ENCODE peak calls at places on chromosomes 5 and 9, in six cellular contexts. X, Z, B, N, S and W are unnamed samples.

GRCh38 chr5:73380052-73380451 is 68.5 kb downstream of the FOXD1 start:
- DNase-seq in X (no peak), Z (no peak), B (no peak), N (no peak), S (no peak), W (no peak)

GRCh38 chr9:22160235-22160634 is 151.1 kb upstream of the CDKN2B start:
- DNase-seq in X (no peak), Z (no peak), B (no peak), N (no peak), S (no peak), W (peak)

GRCh38 chr9:89639367-89639795 is 34.6 kb downstream of the GADD45G start:
- DNase-seq in X (no peak), Z (peak), B (no peak), N (no peak), S (no peak), W (no peak)

GRCh38 chr9:133104718-133105460 is 16.2 kb downstream of the RALGDS start:
- DNase-seq in X (no peak), Z (no peak), B (no peak), N (no peak), S (no peak), W (no peak)

GRCh38 chr5:137708796-137709559 is 26.9 kb downstream of the KLHL3 start:
- DNase-seq in X (no peak), Z (no peak), B (no peak), N (no peak), S (no peak), W (no peak)

GRCh38 chr9:32954642-32955041 is 46.8 kb downstream of the APTX start:
- DNase-seq in X (peak), Z (no peak), B (no peak), N (no peak), S (peak), W (peak)

GRCh38 chr5:179325296-179326031 is 19.8 kb downstream of the ADAMTS2 start:
- DNase-seq in X (no peak), Z (no peak), B (no peak), N (no peak), S (no peak), W (no peak)

GRCh38 chr9:19229725-19230355 is 653 bp upstream of the DENND4C start:
- DNase-seq in X (peak), Z (peak), B (peak), N (no peak), S (peak), W (no peak)

GRCh38 chr5:5182508-5183191 is 42.5 kb downstream of the ADAMTS16 start:
- DNase-seq in X (no peak), Z (no peak), B (no peak), N (no peak), S (no peak), W (no peak)

GRCh38 chr5:165779505-165779904 is 2274.1 kb downstream of the MAT2B start:
- DNase-seq in X (no peak), Z (no peak), B (no peak), N (no peak), S (no peak), W (no peak)

GRCh38 chr5:55724276-55724675 is 12.2 kb upstream of the SLC38A9 start:
- DNase-seq in X (no peak), Z (no peak), B (no peak), N (no peak), S (no peak), W (peak)

GRCh38 chr5:178208540-178209227 is 4.4 kb downstream of the HNRNPAB start:
- DNase-seq in X (peak), Z (peak), B (no peak), N (no peak), S (peak), W (no peak)

GRCh38 chr5:77409870-77410621 is 82.1 kb downstream of the WDR41 start:
- DNase-seq in X (no peak), Z (no peak), B (no peak), N (no peak), S (no peak), W (no peak)

GRCh38 chr9:8883313-8883712 is 1083.7 kb upstream of the DMAC1 start:
- DNase-seq in X (no peak), Z (no peak), B (no peak), N (no peak), S (no peak), W (no peak)

GRCh38 chr5:160071521-160072299 is 47.5 kb downstream of the PWWP2A start:
- DNase-seq in X (no peak), Z (no peak), B (no peak), N (no peak), S (peak), W (no peak)

GRCh38 chr5:171431251-171431777 is 11.9 kb downstream of the FGF18 start:
- DNase-seq in X (no peak), Z (no peak), B (no peak), N (no peak), S (no peak), W (no peak)

GRCh38 chr9:96150324-96151023 is 151.5 kb downstream of the HSD17B3 start:
- DNase-seq in X (no peak), Z (no peak), B (no peak), N (no peak), S (no peak), W (no peak)

GRCh38 chr5:112977440-112977861 is 853 bp downstream of the DCP2 start:
- DNase-seq in X (no peak), Z (no peak), B (no peak), N (no peak), S (peak), W (no peak)
- H4K8ac ChIP-seq in X (no peak), Z (no peak), B (no peak), N (no peak), S (no peak), W (no peak)

GRCh38 chr9:85941617-85941930 is 628 bp downstream of the NAA35 start:
- DNase-seq in X (no peak), Z (no peak), B (no peak), N (peak), S (no peak), W (no peak)
- H4K8ac ChIP-seq in X (no peak), Z (no peak), B (peak), N (peak), S (peak), W (no peak)

GRCh38 chr9:134705786-134706185 is 64.2 kb downstream of the COL5A1 start:
- DNase-seq in X (no peak), Z (no peak), B (no peak), N (no peak), S (no peak), W (no peak)

GRCh38 chr9:134708672-134709038 is 67.1 kb downstream of the COL5A1 start:
- DNase-seq in X (no peak), Z (no peak), B (no peak), N (no peak), S (no peak), W (no peak)

GRCh38 chr9:134707731-134708671 is 66.4 kb downstream of the COL5A1 start:
- DNase-seq in X (no peak), Z (no peak), B (no peak), N (no peak), S (no peak), W (no peak)

GRCh38 chr9:134706522-134706921 is 64.9 kb downstream of the COL5A1 start:
- DNase-seq in X (no peak), Z (no peak), B (no peak), N (no peak), S (peak), W (peak)

DNA sequence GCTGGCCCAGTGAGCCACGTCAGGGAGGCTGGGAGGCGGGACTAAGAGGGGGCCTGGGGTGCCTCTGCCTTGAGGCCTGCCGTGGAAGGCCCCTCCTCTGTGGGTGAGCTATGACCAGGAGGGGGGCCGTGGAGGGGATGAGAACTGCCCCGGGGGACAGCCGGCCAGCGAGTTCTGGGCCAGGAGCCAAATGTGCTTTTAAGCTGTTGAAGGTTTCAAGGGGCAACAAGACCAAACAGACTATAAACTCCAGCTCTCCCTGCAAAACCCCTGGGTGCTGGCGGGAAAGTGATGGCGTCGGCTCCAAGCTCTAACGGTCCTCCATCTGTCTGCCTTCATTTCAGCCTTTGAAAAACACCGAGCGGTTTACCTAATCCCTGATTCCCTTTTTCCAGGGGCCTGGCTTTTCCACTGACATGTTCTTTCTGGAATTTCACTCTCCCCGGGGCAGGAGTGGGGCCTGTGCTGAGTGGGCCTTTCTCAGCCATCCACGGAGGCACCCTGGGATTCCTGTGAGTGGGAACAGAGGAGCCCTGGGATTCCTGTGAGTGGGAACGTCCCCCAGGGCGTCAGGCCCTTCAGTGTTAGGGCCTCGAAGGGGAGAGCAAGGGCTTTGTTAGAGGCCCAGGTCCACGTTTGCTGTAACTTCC is 65.6 kb downstream of the COL5A1 start:
- DNase-seq in X (no peak), Z (no peak), B (no peak), N (no peak), S (peak), W (peak)
- H4K8ac ChIP-seq in X (no peak), Z (no peak), B (no peak), N (no peak), S (peak), W (no peak)

DNA sequence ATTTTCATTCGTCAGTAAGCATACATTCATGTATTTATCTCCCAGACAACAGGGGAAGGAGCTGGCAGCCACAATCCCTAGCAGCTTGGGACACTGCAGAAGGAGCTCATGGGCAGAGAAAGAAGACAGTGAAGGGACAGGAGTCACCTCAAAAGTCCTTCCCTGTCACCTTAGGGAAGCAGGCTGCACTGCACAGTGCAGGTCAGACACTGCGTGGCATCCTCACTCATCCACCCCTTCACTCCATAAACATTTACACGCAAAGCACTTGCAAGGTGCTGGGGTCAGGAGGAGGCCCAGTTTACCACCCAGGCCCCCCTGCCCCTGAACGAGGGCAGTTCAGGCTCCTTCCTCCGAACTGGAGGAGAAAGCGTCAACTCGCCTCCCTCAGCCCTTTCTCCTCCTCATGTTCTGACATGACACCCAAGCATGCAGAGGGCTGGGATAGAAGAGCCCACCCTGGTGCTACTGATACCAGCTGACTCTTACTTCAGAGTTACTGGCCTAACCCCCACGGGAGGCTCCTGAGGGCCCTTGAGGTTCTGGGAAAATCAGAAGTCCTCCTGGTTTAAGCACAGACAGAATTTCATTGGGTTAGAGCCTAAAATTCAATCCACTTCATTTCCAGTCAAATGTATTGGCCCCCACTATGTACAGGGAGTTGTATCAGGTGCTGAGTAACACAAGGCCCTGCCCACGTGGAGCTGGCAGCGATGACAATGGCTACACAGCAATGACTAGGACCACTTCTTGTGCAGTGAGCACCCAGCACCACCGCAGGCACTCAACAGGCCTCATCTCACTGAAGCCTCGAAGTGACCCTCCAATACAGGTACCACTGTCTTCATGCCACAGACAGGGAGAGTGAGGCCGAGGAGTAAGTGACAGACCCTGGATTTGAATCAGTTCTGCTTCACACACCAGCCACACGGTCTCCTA is 70.4 kb downstream of the RAPGEF1 start:
- DNase-seq in X (no peak), Z (no peak), B (no peak), N (no peak), S (no peak), W (no peak)
- H4K8ac ChIP-seq in X (no peak), Z (no peak), B (no peak), N (no peak), S (no peak), W (no peak)